ENCODE peak calls at places on chromosomes 6 and 20, in eight cellular contexts. One of them, this sample, is unnamed. For H3K36me3, the result is how much of the 10 kb centered on the place peaks cover.

GRCh38 chr6:30821862-30822784 is 62.2 kb upstream of the DDR1 start:
- DNase-seq in H1: no peak
- DNase-seq in stomach: no peak
- DNase-seq in suprapubic skin: no peak
- DNase-seq in GM12878: no peak
- DNase-seq in sigmoid colon: no peak
- DNase-seq in tibial nerve: no peak
- DNase-seq in esophagus muscularis mucosa: no peak
- DNase-seq in this sample: no peak

GRCh38 chr20:35014537-35014936 is 58.9 kb downstream of the MYH7B start:
- DNase-seq in H1: no peak
- DNase-seq in stomach: no peak
- DNase-seq in suprapubic skin: no peak
- DNase-seq in GM12878: no peak
- DNase-seq in sigmoid colon: no peak
- DNase-seq in tibial nerve: no peak
- DNase-seq in esophagus muscularis mucosa: no peak
- DNase-seq in this sample: no peak

GRCh38 chr6:26152226-26153101 is 65.2 kb downstream of the HFE start:
- DNase-seq in H1: no peak
- DNase-seq in stomach: no peak
- DNase-seq in suprapubic skin: no peak
- DNase-seq in GM12878: no peak
- DNase-seq in sigmoid colon: no peak
- DNase-seq in tibial nerve: no peak
- DNase-seq in esophagus muscularis mucosa: no peak
- DNase-seq in this sample: no peak

GRCh38 chr6:70241031-70241430 is 61.9 kb downstream of the COL9A1 start:
- DNase-seq in H1: no peak
- DNase-seq in stomach: no peak
- DNase-seq in suprapubic skin: no peak
- DNase-seq in GM12878: no peak
- DNase-seq in sigmoid colon: no peak
- DNase-seq in tibial nerve: no peak
- DNase-seq in esophagus muscularis mucosa: no peak
- DNase-seq in this sample: no peak

GRCh38 chr20:59299961-59300340 is 460 bp upstream of the EDN3 start:
- DNase-seq in H1: peak
- DNase-seq in stomach: no peak
- DNase-seq in suprapubic skin: no peak
- DNase-seq in GM12878: no peak
- DNase-seq in sigmoid colon: no peak
- DNase-seq in tibial nerve: no peak
- DNase-seq in esophagus muscularis mucosa: no peak
- DNase-seq in this sample: no peak

GRCh38 chr6:25918083-25918683 is 12.3 kb downstream of the SLC17A2 start:
- DNase-seq in H1: no peak
- DNase-seq in stomach: no peak
- DNase-seq in suprapubic skin: no peak
- DNase-seq in GM12878: no peak
- DNase-seq in sigmoid colon: no peak
- DNase-seq in tibial nerve: no peak
- DNase-seq in esophagus muscularis mucosa: no peak
- DNase-seq in this sample: no peak

GRCh38 chr6:68046756-68047155 is 588.3 kb upstream of the ADGRB3 start:
- DNase-seq in H1: no peak
- DNase-seq in stomach: no peak
- DNase-seq in suprapubic skin: no peak
- DNase-seq in GM12878: no peak
- DNase-seq in sigmoid colon: no peak
- DNase-seq in tibial nerve: no peak
- DNase-seq in esophagus muscularis mucosa: no peak
- DNase-seq in this sample: no peak

GRCh38 chr6:33301877-33302276 is 3.1 kb upstream of the RGL2 start:
- DNase-seq in H1: no peak
- DNase-seq in stomach: no peak
- DNase-seq in suprapubic skin: no peak
- DNase-seq in GM12878: no peak
- DNase-seq in sigmoid colon: no peak
- DNase-seq in tibial nerve: no peak
- DNase-seq in esophagus muscularis mucosa: no peak
- DNase-seq in this sample: no peak

GRCh38 chr6:134814076-134814709 is 135.7 kb downstream of the ALDH8A1 start:
- DNase-seq in H1: no peak
- DNase-seq in stomach: no peak
- DNase-seq in suprapubic skin: no peak
- DNase-seq in GM12878: no peak
- DNase-seq in sigmoid colon: no peak
- DNase-seq in tibial nerve: no peak
- DNase-seq in esophagus muscularis mucosa: no peak
- DNase-seq in this sample: no peak

GRCh38 chr6:138662474-138662873 is 111.1 kb upstream of the CCDC28A start:
- DNase-seq in H1: no peak
- DNase-seq in stomach: no peak
- DNase-seq in suprapubic skin: no peak
- DNase-seq in GM12878: no peak
- DNase-seq in sigmoid colon: no peak
- DNase-seq in tibial nerve: no peak
- DNase-seq in esophagus muscularis mucosa: no peak
- DNase-seq in this sample: no peak

GRCh38 chr6:52020961-52021570 is 66.3 kb downstream of the PKHD1 start:
- DNase-seq in H1: no peak
- DNase-seq in stomach: no peak
- DNase-seq in suprapubic skin: no peak
- DNase-seq in GM12878: no peak
- DNase-seq in sigmoid colon: no peak
- DNase-seq in tibial nerve: no peak
- DNase-seq in esophagus muscularis mucosa: no peak
- DNase-seq in this sample: no peak

GRCh38 chr6:40472354-40472753 is 114.8 kb downstream of the LRFN2 start:
- DNase-seq in H1: no peak
- DNase-seq in stomach: no peak
- DNase-seq in suprapubic skin: no peak
- DNase-seq in GM12878: no peak
- DNase-seq in sigmoid colon: no peak
- DNase-seq in tibial nerve: no peak
- DNase-seq in esophagus muscularis mucosa: no peak
- DNase-seq in this sample: no peak

GRCh38 chr6:159997498-159998101 is 28.7 kb downstream of the IGF2R start:
- DNase-seq in H1: no peak
- DNase-seq in stomach: no peak
- DNase-seq in suprapubic skin: no peak
- DNase-seq in GM12878: no peak
- DNase-seq in sigmoid colon: no peak
- DNase-seq in tibial nerve: no peak
- DNase-seq in esophagus muscularis mucosa: no peak
- DNase-seq in this sample: no peak

GRCh38 chr6:84976516-84977420 is 212.4 kb upstream of the TBX18 start:
- DNase-seq in H1: no peak
- DNase-seq in stomach: no peak
- DNase-seq in suprapubic skin: no peak
- DNase-seq in GM12878: no peak
- DNase-seq in sigmoid colon: no peak
- DNase-seq in tibial nerve: no peak
- DNase-seq in esophagus muscularis mucosa: no peak
- DNase-seq in this sample: no peak

GRCh38 chr20:47137231-47137865 is 219.2 kb downstream of the ZMYND8 start:
- DNase-seq in H1: no peak
- DNase-seq in stomach: no peak
- DNase-seq in suprapubic skin: no peak
- DNase-seq in GM12878: no peak
- DNase-seq in sigmoid colon: no peak
- DNase-seq in tibial nerve: no peak
- DNase-seq in esophagus muscularis mucosa: no peak
- DNase-seq in this sample: no peak

GRCh38 chr6:3808189-3808588 is 41.0 kb upstream of the FAM50B start:
- DNase-seq in H1: no peak
- DNase-seq in stomach: no peak
- DNase-seq in suprapubic skin: no peak
- DNase-seq in GM12878: no peak
- DNase-seq in sigmoid colon: no peak
- DNase-seq in tibial nerve: no peak
- DNase-seq in esophagus muscularis mucosa: no peak
- DNase-seq in this sample: no peak

GRCh38 chr20:57308451-57309410 is 20.9 kb upstream of the SPO11 start:
- DNase-seq in H1: no peak
- DNase-seq in stomach: no peak
- DNase-seq in suprapubic skin: peak
- DNase-seq in GM12878: no peak
- DNase-seq in sigmoid colon: peak
- DNase-seq in tibial nerve: no peak
- DNase-seq in esophagus muscularis mucosa: no peak
- DNase-seq in this sample: no peak

DNA sequence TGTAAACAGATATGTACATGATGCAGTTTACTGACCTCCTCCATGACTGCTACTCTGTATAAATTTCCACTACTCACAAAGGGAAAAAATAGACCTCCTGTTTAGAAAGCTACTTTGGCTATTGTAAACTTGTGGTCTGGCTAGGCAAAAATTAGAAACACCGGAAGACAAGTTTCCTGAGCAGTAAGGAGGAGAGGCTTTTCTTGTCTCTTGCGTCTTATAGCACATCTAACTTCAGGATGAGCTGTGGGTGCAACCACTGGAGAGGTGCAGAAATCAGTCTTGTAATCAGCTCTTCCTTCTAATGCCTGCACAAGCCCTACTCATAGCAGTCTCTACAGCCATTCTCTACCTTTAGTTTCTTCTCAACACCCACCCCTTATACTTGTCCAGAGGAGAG is 296.5 kb upstream of the SLC35B3 start:
- DNase-seq in H1: no peak
- DNase-seq in stomach: no peak
- DNase-seq in suprapubic skin: no peak
- DNase-seq in GM12878: no peak
- DNase-seq in sigmoid colon: no peak
- DNase-seq in tibial nerve: no peak
- DNase-seq in esophagus muscularis mucosa: no peak
- DNase-seq in this sample: no peak
- TF ChIP-seq EP300 in H1: no peak
- TF ChIP-seq EP300 in stomach: no peak
- TF ChIP-seq EP300 in suprapubic skin: no peak
- TF ChIP-seq EP300 in GM12878: no peak
- TF ChIP-seq EP300 in sigmoid colon: no peak
- TF ChIP-seq EP300 in tibial nerve: no peak
- TF ChIP-seq EP300 in esophagus muscularis mucosa: no peak
- TF ChIP-seq EP300 in this sample: no peak

GRCh38 chr20:32455171-32455900 is 97.2 kb downstream of the ASXL1 start:
- DNase-seq in H1: no peak
- DNase-seq in stomach: no peak
- DNase-seq in suprapubic skin: no peak
- DNase-seq in GM12878: no peak
- DNase-seq in sigmoid colon: peak
- DNase-seq in tibial nerve: no peak
- DNase-seq in esophagus muscularis mucosa: no peak
- DNase-seq in this sample: no peak

GRCh38 chr20:32452776-32453466 is 94.8 kb downstream of the ASXL1 start:
- DNase-seq in H1: no peak
- DNase-seq in stomach: no peak
- DNase-seq in suprapubic skin: no peak
- DNase-seq in GM12878: no peak
- DNase-seq in sigmoid colon: no peak
- DNase-seq in tibial nerve: no peak
- DNase-seq in esophagus muscularis mucosa: no peak
- DNase-seq in this sample: no peak

GRCh38 chr20:32453467-32454163 is 95.5 kb downstream of the ASXL1 start:
- DNase-seq in H1: no peak
- DNase-seq in stomach: no peak
- DNase-seq in suprapubic skin: no peak
- DNase-seq in GM12878: no peak
- DNase-seq in sigmoid colon: peak
- DNase-seq in tibial nerve: no peak
- DNase-seq in esophagus muscularis mucosa: no peak
- DNase-seq in this sample: no peak

GRCh38 chr20:32455901-32456701 is 98.0 kb downstream of the ASXL1 start:
- DNase-seq in H1: no peak
- DNase-seq in stomach: no peak
- DNase-seq in suprapubic skin: no peak
- DNase-seq in GM12878: no peak
- DNase-seq in sigmoid colon: no peak
- DNase-seq in tibial nerve: no peak
- DNase-seq in esophagus muscularis mucosa: no peak
- DNase-seq in this sample: peak

GRCh38 chr20:32454164-32455145 is 96.3 kb downstream of the ASXL1 start:
- DNase-seq in H1: no peak
- DNase-seq in stomach: no peak
- DNase-seq in suprapubic skin: no peak
- DNase-seq in GM12878: no peak
- DNase-seq in sigmoid colon: peak
- DNase-seq in tibial nerve: no peak
- DNase-seq in esophagus muscularis mucosa: no peak
- DNase-seq in this sample: no peak
- H3K36me3 ChIP-seq in H1: under half
- H3K36me3 ChIP-seq in stomach: half or more
- H3K36me3 ChIP-seq in suprapubic skin: under half
- H3K36me3 ChIP-seq in GM12878: under half
- H3K36me3 ChIP-seq in sigmoid colon: half or more
- H3K36me3 ChIP-seq in tibial nerve: half or more
- H3K36me3 ChIP-seq in esophagus muscularis mucosa: half or more
- H3K36me3 ChIP-seq in this sample: under half

GRCh38 chr6:32112436-32112980 is 3.4 kb upstream of the TNXB start:
- DNase-seq in H1: no peak
- DNase-seq in stomach: no peak
- DNase-seq in suprapubic skin: peak
- DNase-seq in GM12878: no peak
- DNase-seq in sigmoid colon: peak
- DNase-seq in tibial nerve: no peak
- DNase-seq in esophagus muscularis mucosa: no peak
- DNase-seq in this sample: no peak
- H3K27ac ChIP-seq in H1: no peak
- H3K27ac ChIP-seq in stomach: peak
- H3K27ac ChIP-seq in suprapubic skin: peak
- H3K27ac ChIP-seq in GM12878: no peak
- H3K27ac ChIP-seq in sigmoid colon: peak
- H3K27ac ChIP-seq in tibial nerve: peak
- H3K27ac ChIP-seq in esophagus muscularis mucosa: peak
- H3K27ac ChIP-seq in this sample: peak

GRCh38 chr6:23306251-23306950 is 737.0 kb downstream of the HDGFL1 start:
- DNase-seq in H1: no peak
- DNase-seq in stomach: no peak
- DNase-seq in suprapubic skin: no peak
- DNase-seq in GM12878: no peak
- DNase-seq in sigmoid colon: no peak
- DNase-seq in tibial nerve: no peak
- DNase-seq in esophagus muscularis mucosa: no peak
- DNase-seq in this sample: no peak

GRCh38 chr6:23305325-23305943 is 736.1 kb downstream of the HDGFL1 start:
- DNase-seq in H1: no peak
- DNase-seq in stomach: no peak
- DNase-seq in suprapubic skin: no peak
- DNase-seq in GM12878: no peak
- DNase-seq in sigmoid colon: no peak
- DNase-seq in tibial nerve: no peak
- DNase-seq in esophagus muscularis mucosa: no peak
- DNase-seq in this sample: no peak

GRCh38 chr6:23301546-23301945 is 732.2 kb downstream of the HDGFL1 start:
- DNase-seq in H1: no peak
- DNase-seq in stomach: no peak
- DNase-seq in suprapubic skin: no peak
- DNase-seq in GM12878: no peak
- DNase-seq in sigmoid colon: no peak
- DNase-seq in tibial nerve: no peak
- DNase-seq in esophagus muscularis mucosa: no peak
- DNase-seq in this sample: no peak

GRCh38 chr6:23307516-23307915 is 738.1 kb downstream of the HDGFL1 start:
- DNase-seq in H1: no peak
- DNase-seq in stomach: no peak
- DNase-seq in suprapubic skin: no peak
- DNase-seq in GM12878: no peak
- DNase-seq in sigmoid colon: no peak
- DNase-seq in tibial nerve: no peak
- DNase-seq in esophagus muscularis mucosa: no peak
- DNase-seq in this sample: no peak

GRCh38 chr6:23302499-23302898 is 733.1 kb downstream of the HDGFL1 start:
- DNase-seq in H1: no peak
- DNase-seq in stomach: no peak
- DNase-seq in suprapubic skin: no peak
- DNase-seq in GM12878: no peak
- DNase-seq in sigmoid colon: no peak
- DNase-seq in tibial nerve: no peak
- DNase-seq in esophagus muscularis mucosa: no peak
- DNase-seq in this sample: no peak
- TF ChIP-seq EP300 in H1: no peak
- TF ChIP-seq EP300 in stomach: no peak
- TF ChIP-seq EP300 in suprapubic skin: no peak
- TF ChIP-seq EP300 in GM12878: no peak
- TF ChIP-seq EP300 in sigmoid colon: no peak
- TF ChIP-seq EP300 in tibial nerve: no peak
- TF ChIP-seq EP300 in esophagus muscularis mucosa: no peak
- TF ChIP-seq EP300 in this sample: no peak

This sample was measured in upper lobe of left lung.